ENCODE peak calls at places on chromosome 14, in five cellular contexts. One of them, this sample, is unnamed. For H3K4me1, the result is how much of the 10 kb centered on the place peaks cover.

GRCh38 chr14:52283099-52283498 is 15.6 kb downstream of the PTGDR start:
- DNase-seq in spleen: no peak
- DNase-seq in Panc1: no peak
- DNase-seq in PC-3: peak
- DNase-seq in vagina: no peak
- DNase-seq in this sample: no peak

GRCh38 chr14:96748371-96748770 is 48.8 kb upstream of the VRK1 start:
- DNase-seq in spleen: no peak
- DNase-seq in Panc1: no peak
- DNase-seq in PC-3: peak
- DNase-seq in vagina: no peak
- DNase-seq in this sample: no peak

GRCh38 chr14:30551460-30551859 is 7.5 kb upstream of the G2E3 start:
- DNase-seq in spleen: no peak
- DNase-seq in Panc1: no peak
- DNase-seq in PC-3: peak
- DNase-seq in vagina: no peak
- DNase-seq in this sample: no peak

GRCh38 chr14:69270795-69271708 is 11.1 kb downstream of the GALNT16 start:
- DNase-seq in spleen: no peak
- DNase-seq in Panc1: no peak
- DNase-seq in PC-3: no peak
- DNase-seq in vagina: no peak
- DNase-seq in this sample: no peak

GRCh38 chr14:89720076-89720687 is 234.3 kb downstream of the EFCAB11 start:
- DNase-seq in spleen: no peak
- DNase-seq in Panc1: no peak
- DNase-seq in PC-3: no peak
- DNase-seq in vagina: no peak
- DNase-seq in this sample: no peak

GRCh38 chr14:34211732-34212131 is 250.3 kb downstream of the SPTSSA start:
- DNase-seq in spleen: no peak
- DNase-seq in Panc1: no peak
- DNase-seq in PC-3: peak
- DNase-seq in vagina: no peak
- DNase-seq in this sample: peak

GRCh38 chr14:44712095-44712822 is 205.2 kb upstream of the FSCB start:
- DNase-seq in spleen: no peak
- DNase-seq in Panc1: no peak
- DNase-seq in PC-3: no peak
- DNase-seq in vagina: no peak
- DNase-seq in this sample: no peak

GRCh38 chr14:94867931-94868597 is 98.2 kb upstream of the GSC start:
- DNase-seq in spleen: no peak
- DNase-seq in Panc1: no peak
- DNase-seq in PC-3: peak
- DNase-seq in vagina: no peak
- DNase-seq in this sample: no peak

GRCh38 chr14:50064993-50065392 is 51.4 kb downstream of the VCPKMT start:
- DNase-seq in spleen: peak
- DNase-seq in Panc1: no peak
- DNase-seq in PC-3: no peak
- DNase-seq in vagina: no peak
- DNase-seq in this sample: no peak

GRCh38 chr14:100830681-100831080 is 4.8 kb downstream of the MEG3 start:
- DNase-seq in spleen: no peak
- DNase-seq in Panc1: no peak
- DNase-seq in PC-3: no peak
- DNase-seq in vagina: no peak
- DNase-seq in this sample: no peak

GRCh38 chr14:69066396-69067171 is 86.3 kb downstream of the DCAF5 start:
- DNase-seq in spleen: no peak
- DNase-seq in Panc1: no peak
- DNase-seq in PC-3: no peak
- DNase-seq in vagina: no peak
- DNase-seq in this sample: no peak

GRCh38 chr14:67586302-67586701 is 13.8 kb downstream of the PIGH start:
- DNase-seq in spleen: peak
- DNase-seq in Panc1: no peak
- DNase-seq in PC-3: no peak
- DNase-seq in vagina: no peak
- DNase-seq in this sample: no peak

GRCh38 chr14:71684323-71684722 is 247.9 kb upstream of the RGS6 start:
- DNase-seq in spleen: no peak
- DNase-seq in Panc1: no peak
- DNase-seq in PC-3: no peak
- DNase-seq in vagina: no peak
- DNase-seq in this sample: no peak

GRCh38 chr14:54712371-54712998 is 145.6 kb downstream of the SAMD4A start:
- DNase-seq in spleen: no peak
- DNase-seq in Panc1: no peak
- DNase-seq in PC-3: peak
- DNase-seq in vagina: no peak
- DNase-seq in this sample: no peak

GRCh38 chr14:56874375-56874774 is 64.1 kb upstream of the OTX2 start:
- DNase-seq in spleen: no peak
- DNase-seq in Panc1: peak
- DNase-seq in PC-3: peak
- DNase-seq in vagina: no peak
- DNase-seq in this sample: no peak

GRCh38 chr14:88786715-88787114 is 6.0 kb downstream of the EML5 start:
- DNase-seq in spleen: no peak
- DNase-seq in Panc1: no peak
- DNase-seq in PC-3: no peak
- DNase-seq in vagina: no peak
- DNase-seq in this sample: no peak

GRCh38 chr14:31902002-31902401 is 175.1 kb upstream of the ARHGAP5 start:
- DNase-seq in spleen: no peak
- DNase-seq in Panc1: no peak
- DNase-seq in PC-3: peak
- DNase-seq in vagina: no peak
- DNase-seq in this sample: peak

GRCh38 chr14:60514378-60515243 is 5.7 kb downstream of the SIX6 start:
- DNase-seq in spleen: no peak
- DNase-seq in Panc1: no peak
- DNase-seq in PC-3: peak
- DNase-seq in vagina: no peak
- DNase-seq in this sample: no peak
- TF ChIP-seq CTCF in spleen: no peak
- TF ChIP-seq CTCF in Panc1: no peak
- TF ChIP-seq CTCF in PC-3: no peak
- TF ChIP-seq CTCF in vagina: no peak
- TF ChIP-seq CTCF in this sample: peak

GRCh38 chr14:61703342-61704129 is 8.2 kb downstream of the HIF1A start:
- DNase-seq in spleen: no peak
- DNase-seq in Panc1: no peak
- DNase-seq in PC-3: no peak
- DNase-seq in vagina: no peak
- DNase-seq in this sample: no peak

GRCh38 chr14:61706096-61706690 is 10.9 kb downstream of the HIF1A start:
- DNase-seq in spleen: no peak
- DNase-seq in Panc1: no peak
- DNase-seq in PC-3: no peak
- DNase-seq in vagina: no peak
- DNase-seq in this sample: no peak

GRCh38 chr14:61704554-61704953 is 9.2 kb downstream of the HIF1A start:
- DNase-seq in spleen: no peak
- DNase-seq in Panc1: no peak
- DNase-seq in PC-3: no peak
- DNase-seq in vagina: no peak
- DNase-seq in this sample: no peak

GRCh38 chr14:61701946-61702345 is 6.6 kb downstream of the HIF1A start:
- DNase-seq in spleen: no peak
- DNase-seq in Panc1: no peak
- DNase-seq in PC-3: no peak
- DNase-seq in vagina: no peak
- DNase-seq in this sample: no peak

DNA sequence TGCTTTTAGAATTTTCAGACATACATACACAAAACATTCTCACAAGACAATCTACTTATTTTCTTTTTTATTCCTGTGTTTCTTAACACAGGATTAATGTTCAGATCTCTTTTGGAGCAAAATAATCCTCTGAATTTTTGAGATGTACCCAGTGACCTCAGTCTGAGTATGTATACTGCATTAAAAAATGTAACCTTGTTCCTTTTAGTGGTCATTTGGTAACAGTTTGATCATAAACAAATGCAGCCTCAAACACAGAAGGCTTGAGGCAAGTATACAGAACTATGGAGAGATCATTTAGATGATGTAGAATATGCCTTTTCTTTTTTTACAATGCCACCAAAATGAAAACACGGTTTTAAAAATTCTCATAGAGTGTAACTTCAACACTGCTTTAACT is 9.7 kb downstream of the HIF1A start:
- DNase-seq in spleen: no peak
- DNase-seq in Panc1: no peak
- DNase-seq in PC-3: no peak
- DNase-seq in vagina: no peak
- DNase-seq in this sample: no peak
- H3K4me1 ChIP-seq in spleen: half or more
- H3K4me1 ChIP-seq in Panc1: under half
- H3K4me1 ChIP-seq in PC-3: under half
- H3K4me1 ChIP-seq in vagina: half or more
- H3K4me1 ChIP-seq in this sample: under half

GRCh38 chr14:91352101-91352500 is 65.5 kb downstream of the CCDC88C start:
- DNase-seq in spleen: peak
- DNase-seq in Panc1: no peak
- DNase-seq in PC-3: no peak
- DNase-seq in vagina: no peak
- DNase-seq in this sample: no peak

GRCh38 chr14:91350483-91350812 is 67.2 kb downstream of the CCDC88C start:
- DNase-seq in spleen: peak
- DNase-seq in Panc1: no peak
- DNase-seq in PC-3: no peak
- DNase-seq in vagina: no peak
- DNase-seq in this sample: no peak

GRCh38 chr14:91351508-91351853 is 66.1 kb downstream of the CCDC88C start:
- DNase-seq in spleen: peak
- DNase-seq in Panc1: no peak
- DNase-seq in PC-3: no peak
- DNase-seq in vagina: no peak
- DNase-seq in this sample: no peak

GRCh38 chr14:91349481-91350074 is 68.0 kb downstream of the CCDC88C start:
- DNase-seq in spleen: peak
- DNase-seq in Panc1: no peak
- DNase-seq in PC-3: no peak
- DNase-seq in vagina: no peak
- DNase-seq in this sample: no peak

GRCh38 chr14:91350813-91351507 is 66.7 kb downstream of the CCDC88C start:
- DNase-seq in spleen: peak
- DNase-seq in Panc1: no peak
- DNase-seq in PC-3: no peak
- DNase-seq in vagina: no peak
- DNase-seq in this sample: no peak
- H3K27ac ChIP-seq in spleen: peak
- H3K27ac ChIP-seq in Panc1: peak
- H3K27ac ChIP-seq in PC-3: no peak
- H3K27ac ChIP-seq in vagina: no peak
- H3K27ac ChIP-seq in this sample: no peak

GRCh38 chr14:65658202-65658601 is 245.7 kb downstream of the FUT8 start:
- DNase-seq in spleen: no peak
- DNase-seq in Panc1: no peak
- DNase-seq in PC-3: peak
- DNase-seq in vagina: no peak
- DNase-seq in this sample: peak
- TF ChIP-seq CTCF in spleen: no peak
- TF ChIP-seq CTCF in Panc1: no peak
- TF ChIP-seq CTCF in PC-3: no peak
- TF ChIP-seq CTCF in vagina: no peak
- TF ChIP-seq CTCF in this sample: no peak

DNA sequence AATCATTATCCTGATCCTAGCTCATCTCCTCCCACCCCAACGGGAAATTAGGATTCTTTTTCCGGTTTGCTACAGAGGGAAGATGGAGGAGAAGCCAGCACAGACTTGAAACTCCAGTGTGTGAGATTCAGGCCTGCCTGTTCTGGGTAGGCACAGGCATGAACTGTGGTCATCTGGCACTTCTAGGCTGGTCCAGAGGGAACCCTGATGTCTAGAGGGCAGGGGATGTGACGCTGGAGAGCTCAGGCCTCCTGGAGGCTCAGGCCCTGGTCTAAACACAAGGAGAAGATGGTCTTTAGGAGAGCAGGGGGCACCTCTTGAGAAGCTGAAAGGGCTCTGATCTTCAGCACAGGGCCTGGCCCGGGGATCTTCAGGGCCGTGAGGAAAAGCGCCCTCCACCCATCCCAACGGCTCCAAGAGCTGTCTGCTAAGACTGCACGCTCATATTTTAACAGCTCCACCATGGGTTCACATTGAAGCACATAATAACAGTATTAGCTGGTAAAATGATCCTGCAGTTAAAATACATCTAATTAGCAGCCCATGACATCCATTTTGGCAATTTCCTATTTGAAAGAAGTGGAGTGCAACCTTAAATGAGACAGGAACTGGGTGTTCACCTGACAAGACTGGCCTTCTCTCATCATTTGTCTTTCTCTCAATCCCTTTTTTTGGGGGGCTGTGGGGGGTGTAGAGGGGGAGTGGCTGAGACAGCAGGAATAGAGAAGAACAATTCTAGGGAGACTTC is 35.4 kb downstream of the BCL11B start:
- DNase-seq in spleen: no peak
- DNase-seq in Panc1: no peak
- DNase-seq in PC-3: no peak
- DNase-seq in vagina: no peak
- DNase-seq in this sample: no peak
- H3K4me1 ChIP-seq in spleen: half or more
- H3K4me1 ChIP-seq in Panc1: under half
- H3K4me1 ChIP-seq in PC-3: under half
- H3K4me1 ChIP-seq in vagina: under half
- H3K4me1 ChIP-seq in this sample: under half